ENCODE peak calls at places on chromosomes 3 and 15, in six cellular contexts. O is WERI-Rb-1, H is upper lobe of right lung, N is heart left ventricle, V is endothelial cell of umbilical vein, J is stomach. U is an unnamed sample.

GRCh38 chr3:8727793-8728517 is 5.6 kb upstream of the CAV3 start:
- DNase-seq in O (no peak), J (no peak), H (no peak), N (no peak), V (no peak), U (no peak)

GRCh38 chr3:61663728-61664492 is 102.5 kb downstream of the PTPRG start:
- DNase-seq in O (no peak), J (no peak), N (no peak), H (no peak), V (no peak), U (no peak)

GRCh38 chr15:72319360-72319984 is 485 bp downstream of the CELF6 start:
- DNase-seq in O (peak; percentile 58), V (peak; percentile 53), N (peak; percentile 70), J (peak; percentile 75), H (peak; percentile 87), U (no peak)

GRCh38 chr15:101723161-101723873 is 956 bp downstream of the TARS3 start:
- DNase-seq in H (no peak), O (no peak), V (peak; percentile 32), N (no peak), J (no peak), U (no peak)

GRCh38 chr3:132730891-132731580 is 8.8 kb upstream of the NPHP3 start:
- DNase-seq in H (no peak), O (peak; percentile 20), J (no peak), V (peak; percentile 61), N (no peak), U (no peak)

GRCh38 chr3:14318638-14319037 is 83.8 kb upstream of the SLC6A6 start:
- DNase-seq in H (no peak), J (no peak), V (no peak), N (no peak), O (peak; percentile 28), U (no peak)

GRCh38 chr15:58070801-58071418 is 5.4 kb upstream of the ALDH1A2 start:
- DNase-seq in J (peak; percentile 61), N (peak; percentile 53), O (peak; percentile 67), H (peak; percentile 72), V (peak; percentile 73), U (peak; percentile 30)

GRCh38 chr3:120622870-120623718 is 27.0 kb downstream of the NDUFB4 start:
- DNase-seq in O (peak; percentile 69), N (no peak), J (no peak), V (peak; percentile 51), H (no peak), U (no peak)

GRCh38 chr3:16720367-16720766 is 115.1 kb upstream of the DAZL start:
- DNase-seq in N (no peak), O (no peak), H (no peak), J (no peak), V (no peak), U (no peak)

GRCh38 chr15:52683585-52683984 is 4.4 kb upstream of the ATOSA start:
- DNase-seq in O (no peak), J (no peak), V (no peak), N (no peak), H (no peak), U (no peak)

GRCh38 chr15:58724471-58724870 is 25.0 kb downstream of the ADAM10 start:
- DNase-seq in H (no peak), O (no peak), N (no peak), J (no peak), V (no peak), U (no peak)

GRCh38 chr3:55315396-55315795 is 171.7 kb downstream of the WNT5A start:
- DNase-seq in J (no peak), V (no peak), O (no peak), N (no peak), H (no peak), U (no peak)

GRCh38 chr3:14822134-14822533 is 3.4 kb downstream of the FGD5 start:
- DNase-seq in V (no peak), H (no peak), J (no peak), O (no peak), N (no peak), U (no peak)

GRCh38 chr3:102156426-102156825 is 278.4 kb upstream of the ZPLD1 start:
- DNase-seq in J (no peak), N (no peak), O (no peak), V (peak; percentile 93), H (no peak), U (no peak)

GRCh38 chr3:66110840-66111239 is 72.1 kb upstream of the MAGI1 start:
- DNase-seq in V (peak; percentile 92), N (peak; percentile 20), J (no peak), O (no peak), H (no peak), U (no peak)

GRCh38 chr3:10983219-10983916 is 9.2 kb upstream of the SLC6A1 start:
- DNase-seq in V (peak; percentile 53), H (no peak), O (peak; percentile 63), J (peak; percentile 28), N (no peak), U (peak; percentile 46)

GRCh38 chr15:71885390-71885789 is 75.0 kb downstream of the NR2E3 start:
- DNase-seq in H (no peak), J (no peak), N (no peak), O (no peak), V (no peak), U (no peak)

GRCh38 chr3:183592820-183593219 is 37.3 kb upstream of the KLHL6 start:
- DNase-seq in J (no peak), H (no peak), V (no peak), N (no peak), O (no peak), U (no peak)

GRCh38 chr15:66701422-66702034 is 508 bp upstream of the SMAD6 start:
- DNase-seq in V (no peak), J (peak; percentile 33), H (peak; percentile 82), O (peak; percentile 64), N (peak; percentile 65), U (no peak)

DNA sequence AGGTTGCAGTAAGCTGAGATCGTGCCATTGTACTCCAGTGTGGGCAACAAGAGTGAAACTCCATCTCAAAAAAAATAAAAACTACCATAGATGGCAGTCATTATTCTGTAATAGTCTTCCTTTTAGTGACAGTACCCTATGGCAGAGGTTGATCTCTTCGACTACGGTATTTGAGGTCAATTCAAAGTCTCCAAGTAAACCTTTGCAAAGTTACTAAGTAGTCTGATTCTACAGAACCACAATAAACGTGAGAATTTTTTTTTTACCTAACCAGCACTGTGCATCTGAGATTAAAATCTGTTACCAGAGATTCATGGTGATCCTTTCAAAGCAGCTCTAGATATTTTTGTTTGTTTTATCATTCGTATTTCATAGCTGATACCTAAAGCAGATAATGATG is 86.7 kb upstream of the CHD2 start:
- DNase-seq in O (no peak), N (no peak), V (no peak), J (no peak), H (no peak), U (no peak)
- H3K27ac ChIP-seq in O (no peak overlapping the region), N (no peak overlapping the region), V (no peak overlapping the region), J (no peak overlapping the region), H (no peak overlapping the region), U (no peak overlapping the region)

DNA sequence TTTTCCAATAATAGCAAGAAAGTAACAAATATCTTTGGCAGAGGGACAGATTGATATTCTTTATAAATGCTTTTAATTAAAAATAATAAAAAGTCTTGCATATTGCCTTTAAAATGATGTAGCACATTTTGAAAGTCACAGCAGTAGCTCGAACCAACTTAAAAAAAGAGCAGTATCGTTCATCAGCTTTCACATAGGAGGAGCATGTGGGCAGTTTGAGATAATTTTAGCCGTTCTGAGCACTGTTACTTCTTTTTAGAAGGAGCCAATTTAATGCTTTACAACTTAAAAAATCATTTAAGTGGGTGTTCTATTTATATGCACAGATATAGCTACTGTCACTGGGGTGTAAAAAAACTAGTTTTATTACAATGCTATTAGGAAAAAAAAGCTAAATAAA is 622.7 kb upstream of the GBE1 start:
- DNase-seq in V (no peak), H (no peak), N (no peak), J (no peak), O (no peak), U (no peak)
- H3K4me3 ChIP-seq in V (no peak overlapping the region), H (no peak overlapping the region), N (no peak overlapping the region), J (no peak overlapping the region), O (no peak overlapping the region), U (no peak overlapping the region)

GRCh38 chr3:36957072-36957471 is 12.2 kb upstream of the TRANK1 start:
- DNase-seq in N (no peak), O (no peak), V (no peak), J (no peak), H (no peak), U (no peak)
- TF ChIP-seq CTCF in N (no peak), O (peak; percentile 23), V (no peak), J (no peak), H (no peak), U (no peak)

DNA sequence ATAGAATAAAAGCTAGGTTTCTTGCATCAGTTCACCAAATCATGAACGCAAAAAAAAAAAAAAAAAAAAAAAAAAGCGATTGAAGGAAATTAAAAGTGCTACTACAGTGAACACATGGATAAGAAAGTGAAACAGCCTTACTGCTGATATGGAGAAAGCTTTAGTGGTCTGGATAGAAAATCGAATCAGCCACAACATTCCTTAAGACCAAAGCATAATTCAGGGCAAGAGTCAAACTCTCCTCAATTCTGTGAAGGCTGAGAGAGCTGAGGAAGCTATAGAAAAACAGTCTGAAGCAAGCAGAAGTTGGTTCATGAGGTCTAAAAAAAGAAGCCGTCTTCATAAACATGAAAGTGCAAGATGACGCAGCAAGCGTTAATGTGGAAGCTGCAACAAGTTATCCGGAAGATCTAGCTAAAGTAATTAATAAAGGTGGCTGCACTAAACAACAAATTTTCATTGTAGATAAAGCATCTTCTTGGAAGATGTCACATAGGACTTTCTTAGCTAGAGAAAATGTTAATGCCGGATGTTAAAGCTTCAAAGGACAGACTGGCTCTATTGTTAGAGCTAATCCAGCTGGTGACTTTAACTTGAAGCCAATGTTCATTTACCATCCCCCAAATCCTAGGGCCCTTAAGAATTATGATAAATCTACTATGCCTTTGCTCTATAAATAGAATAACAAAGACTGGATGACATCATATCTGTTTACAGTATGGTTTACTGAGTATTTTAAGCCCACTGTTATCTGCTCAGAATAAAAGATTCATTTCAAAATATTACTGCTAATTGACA is 19.2 kb downstream of the P3H2 start:
- DNase-seq in H (no peak), O (no peak), J (no peak), V (peak; percentile 42), N (no peak), U (no peak)
- H3K27ac ChIP-seq in H (peak overlapping the region; percentile 61), O (no peak overlapping the region), J (peak overlapping the region; percentile 65), V (peak overlapping the region; percentile 45), N (no peak overlapping the region), U (peak overlapping the region; percentile 34)